ENCODE peak calls at places on chromosomes 1 and 21, in ten cellular contexts. Y, P, I, J, T, S, L, W, O and Q are unnamed samples.

GRCh38 chr1:153324912-153325311 is 12.2 kb upstream of the PGLYRP3 start:
- DNase-seq in Y (no peak), P (no peak), I (no peak), J (no peak), T (no peak), S (no peak), L (no peak), W (no peak), O (no peak), Q (no peak)

GRCh38 chr1:211476200-211476849 is 15.6 kb downstream of the RD3 start:
- DNase-seq in Y (peak; percentile 63), P (peak; percentile 78), I (peak; percentile 81), J (peak; percentile 50), T (peak; percentile 84), S (no peak), L (peak; percentile 76), W (peak; percentile 61), O (no peak), Q (peak; percentile 67)

GRCh38 chr1:53946252-53947171 is at the start of gene LRRC42:
- DNase-seq in Y (no peak), P (no peak), I (no peak), J (no peak), T (no peak), S (no peak), L (peak; percentile 99), W (no peak), O (no peak), Q (no peak)

GRCh38 chr1:94820918-94821317 is 761 bp downstream of the SLC44A3 start:
- DNase-seq in Y (no peak), P (no peak), I (peak; percentile 36), J (no peak), T (no peak), S (no peak), L (no peak), W (no peak), O (no peak), Q (no peak)

GRCh38 chr1:44572572-44572879 is 101.8 kb downstream of the TMEM53 start:
- DNase-seq in Y (no peak), P (no peak), I (no peak), J (no peak), T (no peak), S (no peak), L (no peak), W (no peak), O (no peak), Q (no peak)

GRCh38 chr1:58839871-58840835 is 56.3 kb upstream of the JUN start:
- DNase-seq in Y (peak; percentile 56), P (no peak), I (no peak), J (no peak), T (no peak), S (no peak), L (no peak), W (no peak), O (no peak), Q (no peak)

GRCh38 chr1:93394514-93394913 is 48.8 kb downstream of the DR1 start:
- DNase-seq in Y (peak; percentile 12), P (no peak), I (peak; percentile 19), J (no peak), T (no peak), S (no peak), L (no peak), W (no peak), O (no peak), Q (no peak)

GRCh38 chr1:30473920-30474817 is 249.2 kb downstream of the MATN1 start:
- DNase-seq in Y (no peak), P (no peak), I (no peak), J (no peak), T (no peak), S (no peak), L (no peak), W (no peak), O (no peak), Q (no peak)

GRCh38 chr1:192709544-192709943 is 73.6 kb downstream of the RGS13 start:
- DNase-seq in Y (peak; percentile 32), P (no peak), I (no peak), J (no peak), T (no peak), S (no peak), L (no peak), W (no peak), O (no peak), Q (no peak)

GRCh38 chr1:173117108-173117633 is 66.4 kb upstream of the TNFSF18 start:
- DNase-seq in Y (no peak), P (no peak), I (no peak), J (no peak), T (no peak), S (no peak), L (no peak), W (no peak), O (no peak), Q (no peak)

GRCh38 chr1:2544875-2545638 is 11.1 kb upstream of the TNFRSF14 start:
- DNase-seq in Y (no peak), P (no peak), I (no peak), J (no peak), T (no peak), S (no peak), L (no peak), W (no peak), O (no peak), Q (no peak)

GRCh38 chr21:15495965-15496364 is 233.8 kb upstream of the USP25 start:
- DNase-seq in Y (peak; percentile 0), P (no peak), I (peak; percentile 72), J (no peak), T (no peak), S (no peak), L (no peak), W (no peak), O (no peak), Q (no peak)

GRCh38 chr1:9901148-9902059 is 8.7 kb downstream of the CTNNBIP1 start:
- DNase-seq in Y (no peak), P (no peak), I (no peak), J (no peak), T (peak; percentile 44), S (peak; percentile 37), L (no peak), W (peak; percentile 57), O (no peak), Q (peak; percentile 55)

GRCh38 chr1:171641076-171641864 is 11.2 kb downstream of the MYOC start:
- DNase-seq in Y (no peak), P (no peak), I (peak; percentile 24), J (no peak), T (no peak), S (no peak), L (no peak), W (no peak), O (no peak), Q (no peak)

GRCh38 chr1:150486966-150487762 is at the start of gene TARS2:
- DNase-seq in Y (peak; percentile 99), P (peak; percentile 97), I (peak; percentile 100), J (peak; percentile 96), T (peak; percentile 98), S (peak; percentile 93), L (peak; percentile 93), W (peak; percentile 96), O (no peak), Q (peak; percentile 98)

GRCh38 chr1:84988588-84988987 is 8.3 kb downstream of the MCOLN2 start:
- DNase-seq in Y (no peak), P (no peak), I (no peak), J (no peak), T (no peak), S (no peak), L (no peak), W (no peak), O (no peak), Q (no peak)

GRCh38 chr1:2199042-2199810 is 4.7 kb upstream of the FAAP20 start:
- DNase-seq in Y (peak; percentile 85), P (peak; percentile 92), I (peak; percentile 96), J (peak; percentile 79), T (peak; percentile 95), S (peak; percentile 84), L (peak; percentile 83), W (peak; percentile 95), O (no peak), Q (peak; percentile 90)

GRCh38 chr1:57133686-57134085 is 167.9 kb upstream of the C8B start:
- DNase-seq in Y (peak; percentile 28), P (no peak), I (no peak), J (no peak), T (no peak), S (no peak), L (no peak), W (no peak), O (no peak), Q (no peak)

GRCh38 chr1:36108314-36108713 is 16.7 kb downstream of the COL8A2 start:
- DNase-seq in Y (no peak), P (no peak), I (no peak), J (no peak), T (peak; percentile 23), S (no peak), L (no peak), W (no peak), O (no peak), Q (no peak)

GRCh38 chr1:182430263-182431068 is 19.5 kb upstream of the RGSL1 start:
- DNase-seq in Y (peak; percentile 42), P (no peak), I (peak; percentile 2), J (no peak), T (no peak), S (no peak), L (no peak), W (no peak), O (no peak), Q (no peak)

GRCh38 chr1:228180271-228180987 is 14.8 kb downstream of the IBA57 start:
- DNase-seq in Y (no peak), P (no peak), I (peak; percentile 34), J (no peak), T (no peak), S (no peak), L (no peak), W (no peak), O (no peak), Q (no peak)
- TF ChIP-seq CTCF in Y (no peak), P (no peak), I (peak; percentile 66), J (peak; percentile 20), T (no peak), S (no peak), L (peak; percentile 37), W (no peak), O (no peak), Q (peak; percentile 21)

DNA sequence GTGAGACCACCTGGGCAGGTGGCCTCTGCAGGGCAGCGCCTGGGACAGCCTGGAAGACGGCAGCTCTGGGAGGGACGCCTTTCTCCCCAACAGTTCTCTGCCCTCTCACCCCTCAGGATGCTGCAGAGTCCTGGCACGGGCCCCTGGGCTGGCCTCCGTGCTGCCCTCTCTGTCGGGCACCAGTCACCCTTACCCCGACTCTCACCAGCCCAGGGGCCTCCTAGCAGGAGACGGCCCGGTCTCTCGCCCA is 7.8 kb downstream of the ELF3 start:
- DNase-seq in Y (no peak), P (no peak), I (no peak), J (no peak), T (no peak), S (no peak), L (no peak), W (no peak), O (no peak), Q (no peak)
- H3K27ac ChIP-seq in Y (no peak overlapping the region), P (peak overlapping the region; percentile 91), I (peak overlapping the region; percentile 99), J (peak overlapping the region; percentile 87), T (peak overlapping the region; percentile 93), S (no peak overlapping the region), L (no peak overlapping the region), W (no peak overlapping the region), O (peak overlapping the region; percentile 26), Q (no peak overlapping the region)

GRCh38 chr1:8516278-8516777 is 198.4 kb downstream of the SLC45A1 start:
- DNase-seq in Y (no peak), P (no peak), I (no peak), J (no peak), T (no peak), S (no peak), L (no peak), W (no peak), O (no peak), Q (no peak)
- H3K4me1 ChIP-seq in Y (peaks cover 11% of the 10 kb centered on the region), P (peaks cover 28% of the 10 kb centered on the region), I (peaks cover 12% of the 10 kb centered on the region), J (no peaks in the 10 kb centered on the region), T (no peaks in the 10 kb centered on the region), S (peaks cover 8% of the 10 kb centered on the region), L (peaks cover 20% of the 10 kb centered on the region), W (peaks cover 39% of the 10 kb centered on the region), O (peaks cover 48% of the 10 kb centered on the region), Q (no peaks in the 10 kb centered on the region)

GRCh38 chr1:67700692-67701410 is 15.8 kb downstream of the GADD45A start:
- DNase-seq in Y (peak; percentile 73), P (no peak), I (peak; percentile 78), J (no peak), T (no peak), S (no peak), L (peak; percentile 54), W (peak; percentile 24), O (no peak), Q (no peak)
- TF ChIP-seq CTCF in Y (peak; percentile 23), P (no peak), I (peak; percentile 37), J (no peak), T (no peak), S (no peak), L (peak; percentile 30), W (peak; percentile 28), O (no peak), Q (peak; percentile 49)